ENCODE peak calls at places on chromosomes 7 and 10, in nine cellular contexts. E, H, Z, W, R, K, M, P and C are unnamed samples.

GRCh38 chr10:36126076-36126475 is 484.0 kb upstream of the FZD8 start:
- DNase-seq in Z (no peak), P (no peak), W (no peak), H (no peak), E (no peak), K (no peak), M (no peak), R (no peak), C (no peak)

GRCh38 chr10:60806951-60807350 is 28.7 kb downstream of the CDK1 start:
- DNase-seq in P (no peak), R (no peak), E (no peak), Z (no peak), K (no peak), W (no peak), M (peak; percentile 36), H (no peak), C (peak; percentile 50)

GRCh38 chr7:50766808-50767207 is 15.9 kb downstream of the GRB10 start:
- DNase-seq in W (no peak), Z (no peak), R (no peak), K (no peak), E (no peak), H (no peak), M (no peak), P (no peak), C (no peak)

GRCh38 chr7:107948645-107949442 is 54.1 kb downstream of the LAMB1 start:
- DNase-seq in Z (peak; percentile 60), P (peak; percentile 65), H (peak; percentile 93), W (peak; percentile 88), R (no peak), E (no peak), K (no peak), M (peak; percentile 89), C (peak; percentile 93)

GRCh38 chr10:8437896-8438295 is 383.4 kb downstream of the GATA3 start:
- DNase-seq in M (no peak), H (no peak), K (no peak), E (no peak), P (no peak), W (no peak), Z (no peak), R (no peak), C (no peak)

GRCh38 chr7:17318146-17318545 is 19.7 kb downstream of the AHR start:
- DNase-seq in R (no peak), W (no peak), K (no peak), P (no peak), E (no peak), M (peak; percentile 95), Z (no peak), H (peak; percentile 45), C (peak; percentile 92)

GRCh38 chr10:27223964-27224363 is 16.6 kb downstream of the ACBD5 start:
- DNase-seq in K (no peak), Z (no peak), W (no peak), H (peak; percentile 18), E (peak; percentile 28), R (peak; percentile 41), P (peak; percentile 60), M (no peak), C (peak; percentile 16)

GRCh38 chr7:143002106-143002505 is 24.8 kb downstream of the OR9A2 start:
- DNase-seq in W (no peak), R (no peak), M (no peak), P (no peak), H (no peak), Z (no peak), K (no peak), E (no peak), C (no peak)

GRCh38 chr10:46229144-46229563 is 57.6 kb upstream of the ANTXRL start:
- DNase-seq in H (no peak), W (peak; percentile 7), K (no peak), Z (no peak), R (peak; percentile 16), M (no peak), P (no peak), E (peak; percentile 68), C (no peak)

GRCh38 chr7:73739387-73739767 is 775 bp upstream of the ABHD11 start:
- DNase-seq in W (no peak), Z (no peak), K (no peak), H (no peak), M (no peak), E (no peak), P (no peak), R (no peak), C (no peak)

GRCh38 chr10:123356799-123357198 is 202.6 kb downstream of the BUB3 start:
- DNase-seq in P (no peak), H (no peak), Z (no peak), E (no peak), R (no peak), M (no peak), K (no peak), W (no peak), C (no peak)

GRCh38 chr10:110562348-110562747 is 5.1 kb upstream of the SMC3 start:
- DNase-seq in E (no peak), Z (no peak), K (no peak), R (no peak), H (no peak), P (no peak), W (no peak), M (no peak), C (peak; percentile 17)

GRCh38 chr7:22613466-22613865 is 113.5 kb upstream of the STEAP1B start:
- DNase-seq in W (no peak), K (no peak), E (no peak), Z (no peak), R (no peak), M (no peak), H (no peak), P (no peak), C (no peak)

GRCh38 chr7:157691521-157692155 is 354.8 kb downstream of the DNAJB6 start:
- DNase-seq in Z (no peak), H (no peak), P (peak; percentile 12), R (no peak), W (no peak), K (no peak), M (no peak), E (peak; percentile 21), C (no peak)

GRCh38 chr10:83214178-83214577 is 925.1 kb upstream of the GHITM start:
- DNase-seq in E (no peak), H (no peak), W (no peak), K (no peak), Z (no peak), R (no peak), M (peak; percentile 22), P (no peak), C (peak; percentile 32)

GRCh38 chr7:108570146-108570755 is 577 bp downstream of the DNAJB9 start:
- DNase-seq in M (peak; percentile 31), R (peak; percentile 43), E (peak; percentile 21), H (peak; percentile 42), Z (no peak), P (peak; percentile 60), W (no peak), K (peak; percentile 70), C (peak; percentile 43)

GRCh38 chr10:64528294-64529002 is 1007.2 kb downstream of the REEP3 start:
- DNase-seq in W (no peak), P (no peak), Z (no peak), R (no peak), K (no peak), H (no peak), E (no peak), M (no peak), C (no peak)

GRCh38 chr10:59007307-59008025 is 169.0 kb upstream of the PHYHIPL start:
- DNase-seq in K (no peak), P (no peak), H (no peak), Z (no peak), W (no peak), M (no peak), R (no peak), E (no peak), C (no peak)
- TF ChIP-seq CTCF in K (no peak), P (no peak), H (no peak), Z (no peak), W (no peak), M (no peak), R (no peak), E (no peak), C (no peak)

DNA sequence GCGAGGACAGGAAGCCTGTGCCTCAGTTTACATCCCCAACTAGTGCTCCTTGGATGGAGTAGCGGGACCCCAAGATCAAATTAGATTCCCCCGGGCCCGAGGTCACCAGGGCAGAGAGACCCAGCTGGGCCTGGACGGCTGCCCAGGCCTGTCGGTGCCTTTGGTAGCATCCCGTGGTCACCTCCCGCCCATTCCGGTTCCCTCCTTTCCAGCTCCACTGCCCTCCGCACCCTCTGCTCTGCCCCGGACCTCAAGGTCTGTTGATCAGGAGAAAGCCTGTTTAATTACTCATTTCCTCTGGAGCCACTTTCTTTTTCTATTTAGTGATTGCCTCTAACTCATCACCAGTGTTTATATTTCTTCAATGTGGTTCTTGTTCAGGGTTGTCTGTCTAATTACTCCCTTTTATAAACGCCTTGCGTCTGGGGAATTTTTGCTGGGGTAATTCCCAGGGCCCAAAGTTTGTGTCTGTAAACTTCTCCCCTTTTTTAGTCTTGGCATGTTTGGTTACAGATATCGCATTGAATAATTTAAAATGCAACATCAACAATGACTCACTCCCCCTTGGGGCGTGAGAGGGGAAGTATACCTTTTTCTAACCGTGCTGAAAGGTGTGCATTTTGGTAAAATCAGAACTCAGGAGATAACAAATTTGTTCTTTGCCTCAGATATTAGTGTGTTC is 1.9 kb downstream of the FOXK1 start:
- DNase-seq in M (peak; percentile 73), W (peak; percentile 55), P (peak; percentile 82), K (peak; percentile 72), H (peak; percentile 53), E (no peak), Z (no peak), R (peak; percentile 65), C (peak; percentile 72)
- TF ChIP-seq CTCF in M (no peak), W (no peak), P (peak; percentile 38), K (no peak), H (peak; percentile 22), E (no peak), Z (peak; percentile 36), R (peak; percentile 68), C (peak; percentile 27)

DNA sequence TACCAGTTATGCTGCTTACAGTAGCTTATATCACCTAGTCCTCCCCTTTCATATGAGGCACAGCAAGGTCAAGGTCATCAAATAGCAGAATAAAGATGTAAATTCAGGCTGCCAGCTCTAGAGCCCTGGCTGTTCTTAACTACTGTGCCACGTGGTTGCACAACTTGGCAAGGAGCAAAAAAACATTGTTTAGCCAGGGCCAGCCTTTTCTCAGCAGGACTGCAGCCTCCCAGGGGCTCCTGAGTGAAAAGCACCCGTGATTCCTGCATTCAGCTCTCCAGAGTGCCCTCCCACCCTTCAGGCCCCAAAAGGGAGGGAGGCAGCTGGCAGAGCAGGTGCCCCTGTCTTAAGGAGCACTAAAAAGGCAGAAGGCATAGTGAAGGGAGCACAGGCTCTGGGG is 31.8 kb upstream of the TM9SF3 start:
- DNase-seq in Z (no peak), K (no peak), P (peak; percentile 80), W (no peak), H (no peak), E (no peak), R (no peak), M (no peak), C (peak; percentile 14)
- TF ChIP-seq CTCF in Z (no peak), K (no peak), P (no peak), W (no peak), H (no peak), E (no peak), R (no peak), M (no peak), C (no peak)

GRCh38 chr7:78953726-78954363 is 499.6 kb downstream of the MAGI2 start:
- DNase-seq in Z (no peak), K (no peak), W (no peak), R (no peak), E (no peak), M (peak; percentile 41), H (no peak), P (no peak), C (peak; percentile 5)

GRCh38 chr7:78955329-78955728 is 498.1 kb downstream of the MAGI2 start:
- DNase-seq in M (no peak), Z (no peak), W (no peak), K (no peak), R (no peak), E (no peak), P (no peak), H (no peak), C (no peak)

GRCh38 chr7:78953090-78953489 is 500.4 kb downstream of the MAGI2 start:
- DNase-seq in W (no peak), E (no peak), R (no peak), P (no peak), Z (no peak), M (no peak), H (no peak), K (no peak), C (no peak)
- TF ChIP-seq CTCF in W (no peak), E (no peak), R (no peak), P (no peak), Z (no peak), M (no peak), H (no peak), K (no peak), C (no peak)